ENCODE peak calls at places on chromosome 22, in five cellular contexts. I, Q, V, S and N are unnamed samples.

GRCh38 chr22:48449466-48450187 is 1378.0 kb downstream of the BRD1 start:
- DNase-seq in I (no peak), Q (no peak), V (peak), S (no peak), N (no peak)

GRCh38 chr22:43399980-43400358 is 11.8 kb upstream of the MPPED1 start:
- DNase-seq in I (no peak), Q (no peak), V (no peak), S (no peak), N (no peak)

GRCh38 chr22:49694462-49695260 is 133.0 kb downstream of the BRD1 start:
- DNase-seq in I (no peak), Q (no peak), V (no peak), S (no peak), N (no peak)

GRCh38 chr22:30371981-30372380 is 15.2 kb downstream of the CCDC157 start:
- DNase-seq in I (no peak), Q (no peak), V (no peak), S (peak), N (no peak)

GRCh38 chr22:43501951-43502874 is 90.4 kb downstream of the MPPED1 start:
- DNase-seq in I (no peak), Q (no peak), V (no peak), S (no peak), N (no peak)

GRCh38 chr22:41469218-41469851 is 418 bp downstream of the ACO2 start:
- DNase-seq in I (no peak), Q (no peak), V (no peak), S (no peak), N (peak)

GRCh38 chr22:28171135-28171534 is 252.1 kb upstream of the PITPNB start:
- DNase-seq in I (no peak), Q (no peak), V (no peak), S (no peak), N (no peak)

GRCh38 chr22:28442951-28443876 is 236.4 kb downstream of the TTC28 start:
- DNase-seq in I (no peak), Q (peak), V (peak), S (no peak), N (peak)

GRCh38 chr22:44574057-44574456 is 76.0 kb upstream of the RTL6 start:
- DNase-seq in I (no peak), Q (no peak), V (peak), S (no peak), N (peak)

GRCh38 chr22:20807315-20807752 is 33.4 kb downstream of the SERPIND1 start:
- DNase-seq in I (no peak), Q (no peak), V (no peak), S (no peak), N (no peak)

GRCh38 chr22:37027556-37027955 is 8.0 kb downstream of the MPST start:
- DNase-seq in I (no peak), Q (no peak), V (no peak), S (no peak), N (no peak)

GRCh38 chr22:47228767-47229166 is 466.3 kb downstream of the TBC1D22A start:
- DNase-seq in I (no peak), Q (no peak), V (no peak), S (no peak), N (no peak)

GRCh38 chr22:50710221-50710620 is 27.8 kb upstream of the ACR start:
- DNase-seq in I (no peak), Q (no peak), V (no peak), S (no peak), N (peak)

GRCh38 chr22:28332410-28332809 is 347.2 kb downstream of the TTC28 start:
- DNase-seq in I (no peak), Q (no peak), V (no peak), S (peak), N (no peak)